ENCODE peak calls at places on chromosomes 13 and 19, in eight cellular contexts. F is HCEC 1CT; G is RWPE1; H is astrocyte of the spinal cord; N is naive thymus-derived CD8-positive, alpha-beta T cell; T is IMR-90; W is GM23248; D is fibroblast of pulmonary artery. B is an unnamed sample.
A peak's percentile ranks its signal among the peaks of the same experiment; 100 is the strongest.

GRCh38 chr19:530133-531008 is 1.2 kb upstream of the CDC34 start:
- DNase-seq in T (no peak), G (no peak), H (no peak), D (no peak), N (no peak), F (no peak), W (no peak), B (no peak)

GRCh38 chr13:93004919-93005318 is 221.7 kb upstream of the GPC6 start:
- DNase-seq in H (no peak), F (peak; percentile 5), W (peak; percentile 27), G (no peak), N (no peak), T (peak; percentile 13), D (peak; percentile 26), B (peak; percentile 29)

GRCh38 chr19:12938536-12939291 is at the start of gene CALR:
- DNase-seq in N (peak; percentile 48), D (peak; percentile 42), W (peak; percentile 80), G (no peak), H (no peak), T (no peak), F (peak; percentile 34), B (peak; percentile 67)

GRCh38 chr19:29759359-29759758 is 44.3 kb upstream of the C19orf12 start:
- DNase-seq in N (no peak), G (no peak), F (no peak), D (no peak), H (no peak), W (no peak), T (no peak), B (no peak)

GRCh38 chr19:16737909-16738308 is 18.3 kb downstream of the NWD1 start:
- DNase-seq in G (no peak), H (no peak), D (peak; percentile 33), T (peak; percentile 15), N (no peak), W (no peak), F (no peak), B (no peak)

GRCh38 chr13:46571189-46571901 is 18.4 kb downstream of the LRCH1 start:
- DNase-seq in D (peak; percentile 75), G (no peak), W (peak; percentile 62), F (peak; percentile 31), T (peak; percentile 76), N (no peak), H (peak; percentile 58), B (no peak)

GRCh38 chr19:41959056-41960053 is at the start of gene RABAC1:
- DNase-seq in G (peak; percentile 82), F (peak; percentile 91), D (peak; percentile 92), H (peak; percentile 91), N (peak; percentile 85), W (peak; percentile 97), T (peak; percentile 91), B (peak; percentile 78)

GRCh38 chr13:60691268-60691667 is 294.2 kb downstream of the TDRD3 start:
- DNase-seq in G (no peak), W (no peak), D (no peak), H (no peak), N (no peak), T (no peak), F (no peak), B (no peak)

GRCh38 chr13:76019421-76020044 is 383.4 kb downstream of the LMO7 start:
- DNase-seq in F (no peak), H (peak; percentile 11), D (no peak), T (no peak), W (no peak), G (no peak), N (no peak), B (peak; percentile 31)

GRCh38 chr13:28792992-28793391 is 27.1 kb upstream of the MTUS2 start:
- DNase-seq in T (peak; percentile 79), H (peak; percentile 65), G (no peak), F (peak; percentile 62), W (peak; percentile 94), D (peak; percentile 76), N (no peak), B (no peak)

GRCh38 chr13:96994030-96994848 is at the start of gene OXGR1:
- DNase-seq in W (peak; percentile 14), N (no peak), T (no peak), F (peak; percentile 40), G (peak; percentile 6), H (no peak), D (no peak), B (no peak)

GRCh38 chr13:37175996-37176395 is 70.5 kb upstream of the CSNK1A1L start:
- DNase-seq in G (no peak), N (no peak), H (peak; percentile 58), W (peak; percentile 89), T (peak; percentile 92), D (peak; percentile 97), F (peak; percentile 89), B (no peak)

GRCh38 chr19:1063030-1063908 is 3.7 kb upstream of the ARHGAP45 start:
- DNase-seq in N (peak; percentile 62), W (peak; percentile 47), T (no peak), D (no peak), H (no peak), G (peak; percentile 39), F (no peak), B (peak; percentile 56)

GRCh38 chr19:12939292-12939606 is 840 bp downstream of the CALR start:
- DNase-seq in N (no peak), T (peak; percentile 66), W (peak; percentile 90), H (no peak), D (peak; percentile 60), F (peak; percentile 51), G (no peak), B (peak; percentile 63)

GRCh38 chr13:94992277-94992989 is 280.1 kb upstream of the SOX21 start:
- DNase-seq in G (no peak), T (no peak), N (no peak), D (peak; percentile 92), W (no peak), F (no peak), H (no peak), B (no peak)